ENCODE peak calls at places on chromosomes 11 and 22, in eight cellular contexts. B is hepatocyte, D is HL-60, M is IMR-90, R is AG10803, E is WTC11, H is suprapubic skin, K is upper lobe of right lung. F is an unnamed sample.

GRCh38 chr22:41976070-41976901 is 7.0 kb downstream of the SEPTIN3 start:
- DNase-seq in M (no peak), R (no peak), E (peak), H (no peak), D (no peak), B (peak), K (peak), F (peak)

GRCh38 chr11:22778642-22779041 is 51.0 kb downstream of the SVIP start:
- DNase-seq in E (no peak), D (no peak), R (no peak), K (no peak), H (no peak), M (no peak), B (peak), F (no peak)

GRCh38 chr11:55707029-55707428 is 45.0 kb downstream of the OR4C6 start:
- DNase-seq in M (peak), H (no peak), E (no peak), D (no peak), B (peak), K (no peak), R (peak), F (peak)

GRCh38 chr11:19725379-19726079 is 12.9 kb downstream of the NAV2 start:
- DNase-seq in B (no peak), E (no peak), K (peak), D (no peak), M (no peak), R (no peak), H (no peak), F (peak)

GRCh38 chr11:6693342-6694228 is 10.4 kb upstream of the MRPL17 start:
- DNase-seq in E (no peak), M (peak), B (no peak), R (peak), D (no peak), H (no peak), K (no peak), F (no peak)

GRCh38 chr11:115453693-115454092 is 50.5 kb downstream of the CADM1 start:
- DNase-seq in M (no peak), B (no peak), K (no peak), R (no peak), E (no peak), D (no peak), H (no peak), F (no peak)

GRCh38 chr11:86147004-86147403 is 78.1 kb upstream of the PICALM start:
- DNase-seq in D (no peak), B (no peak), R (no peak), E (no peak), K (no peak), H (no peak), M (no peak), F (no peak)

GRCh38 chr11:120471131-120471530 is 40.4 kb upstream of the GRIK4 start:
- DNase-seq in E (no peak), K (no peak), D (no peak), B (no peak), M (peak), R (peak), H (no peak), F (no peak)

GRCh38 chr11:64284962-64285884 is at the start of gene GPR137:
- DNase-seq in D (peak), R (peak), K (peak), M (peak), E (peak), B (peak), H (peak), F (peak)

DNA sequence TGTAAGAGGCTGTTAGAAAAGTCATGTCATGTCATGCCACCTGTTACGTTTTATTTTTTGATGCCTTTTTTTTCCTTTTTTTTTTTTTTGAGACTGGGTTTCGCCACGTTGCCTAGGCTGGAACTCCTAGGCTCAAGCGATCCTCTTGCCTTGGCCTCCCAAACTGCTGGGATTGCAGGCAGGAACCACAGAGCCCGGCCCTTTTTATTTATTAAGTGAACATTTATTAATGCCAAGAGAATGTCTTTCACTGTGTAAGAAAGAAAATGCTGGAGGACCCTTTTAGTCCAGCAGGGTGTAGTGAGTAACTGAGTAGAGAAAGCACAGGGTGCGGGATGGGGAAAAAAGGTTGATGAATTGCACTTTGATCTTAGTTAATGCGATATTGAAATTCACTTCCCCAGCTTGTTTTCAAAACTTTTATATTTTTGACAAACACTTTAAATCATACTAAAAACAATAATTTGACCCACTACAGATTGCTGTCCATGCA is 2.3 kb upstream of the XBP1 start:
- DNase-seq in M (no peak), H (no peak), K (no peak), R (no peak), D (no peak), B (no peak), E (no peak), F (no peak)
- TF ChIP-seq CTCF in M (no peak), H (no peak), K (no peak), R (peak), D (no peak), B (peak), E (no peak), F (no peak)

GRCh38 chr22:36171941-36172340 is 11.4 kb upstream of the APOL3 start:
- DNase-seq in R (no peak), D (no peak), B (no peak), H (no peak), E (no peak), K (no peak), M (no peak), F (no peak)

GRCh38 chr22:36177160-36177559 is 16.6 kb upstream of the APOL3 start:
- DNase-seq in H (no peak), R (no peak), K (no peak), E (no peak), B (no peak), D (no peak), M (no peak), F (no peak)

GRCh38 chr22:36180038-36180880 is 19.7 kb upstream of the APOL3 start:
- DNase-seq in D (peak), K (peak), H (peak), R (peak), M (peak), B (peak), E (peak), F (peak)

GRCh38 chr22:36180928-36181327 is 20.4 kb upstream of the APOL3 start:
- DNase-seq in E (no peak), D (no peak), H (no peak), K (no peak), B (no peak), R (no peak), M (no peak), F (no peak)

GRCh38 chr22:36175892-36176291 is 15.3 kb upstream of the APOL3 start:
- DNase-seq in K (no peak), B (no peak), E (no peak), R (no peak), D (no peak), H (no peak), M (no peak), F (no peak)
- TF ChIP-seq CTCF in K (no peak), B (no peak), E (no peak), R (no peak), D (no peak), H (no peak), M (no peak), F (no peak)

GRCh38 chr11:7941141-7941540 is 367 bp downstream of the OR10A3 start:
- DNase-seq in R (no peak), H (no peak), B (no peak), M (no peak), D (no peak), K (no peak), E (no peak), F (no peak)

GRCh38 chr11:7944123-7944522 is 2.6 kb upstream of the OR10A3 start:
- DNase-seq in K (no peak), E (no peak), H (no peak), B (no peak), R (no peak), M (no peak), D (no peak), F (no peak)

GRCh38 chr11:7936615-7937014 is 4.9 kb downstream of the OR10A3 start:
- DNase-seq in K (no peak), H (no peak), R (no peak), M (no peak), E (no peak), D (no peak), B (no peak), F (peak)

GRCh38 chr11:7941608-7942007 is at the start of gene OR10A3:
- DNase-seq in E (no peak), B (no peak), R (no peak), H (no peak), K (no peak), D (no peak), M (no peak), F (no peak)
- TF ChIP-seq CTCF in E (no peak), B (no peak), R (no peak), H (no peak), K (no peak), D (no peak), M (no peak), F (no peak)

GRCh38 chr11:67344264-67344663 is 9.1 kb downstream of the POLD4 start:
- DNase-seq in M (no peak), H (no peak), R (no peak), D (no peak), E (no peak), K (no peak), B (no peak), F (no peak)
- TF ChIP-seq CTCF in M (no peak), H (no peak), R (no peak), D (no peak), E (no peak), K (no peak), B (no peak), F (no peak)

DNA sequence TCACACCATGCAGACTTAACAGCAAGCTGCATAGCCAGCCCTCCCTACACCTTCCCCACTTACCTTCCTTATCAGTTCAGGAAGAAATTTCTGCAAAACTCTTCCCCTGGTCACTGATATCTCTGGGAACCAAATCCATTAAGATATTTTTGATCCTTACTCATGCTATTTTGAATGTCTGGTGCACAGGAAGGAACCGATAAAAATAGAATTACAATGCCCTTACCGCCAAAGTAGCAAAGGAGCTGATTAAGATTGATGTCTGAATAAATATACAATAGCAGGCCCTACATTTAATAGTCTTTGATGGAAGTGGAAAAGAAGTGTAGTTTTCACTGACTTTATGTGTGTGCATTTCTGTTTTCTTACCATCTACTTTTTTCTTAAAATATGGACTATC is 117.3 kb downstream of the MPPED2 start:
- DNase-seq in E (no peak), D (no peak), R (no peak), K (no peak), B (no peak), M (no peak), H (no peak), F (no peak)
- TF ChIP-seq CTCF in E (no peak), D (no peak), R (no peak), K (no peak), B (no peak), M (no peak), H (no peak), F (no peak)

GRCh38 chr11:96045622-96046456 is 121.9 kb upstream of the MTMR2 start:
- DNase-seq in B (peak), R (peak), E (peak), K (no peak), M (peak), H (no peak), D (no peak), F (no peak)
- TF ChIP-seq CTCF in B (peak), R (peak), E (no peak), K (peak), M (peak), H (no peak), D (no peak), F (no peak)

F was measured in Calu3.